ENCODE peak calls at places on chromosomes 7 and 10, in ten cellular contexts. One of them, this sample, is unnamed.

GRCh38 chr7:1664711-1665591 is 5.1 kb upstream of the ELFN1 start:
- DNase-seq in neural progenitor cell: peak; percentile 92
- DNase-seq in nephron progenitor cell: peak; percentile 95
- DNase-seq in activated CD4-positive, CD25-positive, alpha-beta regulatory T cell treated with anti-CD3 and anti-CD28 coated beads, Interleukin-2, amount 50 U/mL, for 72 hours: peak; percentile 49
- DNase-seq in posterior vena cava: peak; percentile 86
- DNase-seq in right cardiac atrium: peak; percentile 86
- DNase-seq in NCI-H2171 treated with DMSO at 0.1 percent for 48 hours: peak; percentile 46
- DNase-seq in RWPE1: peak; percentile 70
- DNase-seq in lower leg skin: peak; percentile 92
- DNase-seq in HEK293T: peak; percentile 87
- DNase-seq in this sample: peak; percentile 94

GRCh38 chr7:80908360-80908797 is 10.5 kb downstream of the SEMA3C start:
- DNase-seq in neural progenitor cell: no peak
- DNase-seq in nephron progenitor cell: no peak
- DNase-seq in activated CD4-positive, CD25-positive, alpha-beta regulatory T cell treated with anti-CD3 and anti-CD28 coated beads, Interleukin-2, amount 50 U/mL, for 72 hours: no peak
- DNase-seq in posterior vena cava: no peak
- DNase-seq in right cardiac atrium: no peak
- DNase-seq in NCI-H2171 treated with DMSO at 0.1 percent for 48 hours: peak; percentile 49
- DNase-seq in RWPE1: no peak
- DNase-seq in lower leg skin: no peak
- DNase-seq in HEK293T: no peak
- DNase-seq in this sample: no peak

GRCh38 chr7:33686001-33686591 is 219.2 kb upstream of the BMPER start:
- DNase-seq in neural progenitor cell: peak; percentile 21
- DNase-seq in nephron progenitor cell: peak; percentile 38
- DNase-seq in activated CD4-positive, CD25-positive, alpha-beta regulatory T cell treated with anti-CD3 and anti-CD28 coated beads, Interleukin-2, amount 50 U/mL, for 72 hours: no peak
- DNase-seq in posterior vena cava: no peak
- DNase-seq in right cardiac atrium: no peak
- DNase-seq in NCI-H2171 treated with DMSO at 0.1 percent for 48 hours: no peak
- DNase-seq in RWPE1: no peak
- DNase-seq in lower leg skin: no peak
- DNase-seq in HEK293T: no peak
- DNase-seq in this sample: peak; percentile 78

GRCh38 chr7:149261321-149261828 is 621 bp upstream of the ZNF783 start:
- DNase-seq in neural progenitor cell: peak; percentile 22
- DNase-seq in nephron progenitor cell: no peak
- DNase-seq in activated CD4-positive, CD25-positive, alpha-beta regulatory T cell treated with anti-CD3 and anti-CD28 coated beads, Interleukin-2, amount 50 U/mL, for 72 hours: no peak
- DNase-seq in posterior vena cava: no peak
- DNase-seq in right cardiac atrium: no peak
- DNase-seq in NCI-H2171 treated with DMSO at 0.1 percent for 48 hours: peak; percentile 14
- DNase-seq in RWPE1: peak; percentile 43
- DNase-seq in lower leg skin: no peak
- DNase-seq in HEK293T: no peak
- DNase-seq in this sample: no peak

GRCh38 chr7:55191926-55192692 is 173.0 kb upstream of the LANCL2 start:
- DNase-seq in neural progenitor cell: no peak
- DNase-seq in nephron progenitor cell: no peak
- DNase-seq in activated CD4-positive, CD25-positive, alpha-beta regulatory T cell treated with anti-CD3 and anti-CD28 coated beads, Interleukin-2, amount 50 U/mL, for 72 hours: no peak
- DNase-seq in posterior vena cava: no peak
- DNase-seq in right cardiac atrium: no peak
- DNase-seq in NCI-H2171 treated with DMSO at 0.1 percent for 48 hours: no peak
- DNase-seq in RWPE1: no peak
- DNase-seq in lower leg skin: peak; percentile 80
- DNase-seq in HEK293T: no peak
- DNase-seq in this sample: no peak

GRCh38 chr7:122803851-122804250 is 82.4 kb downstream of the CADPS2 start:
- DNase-seq in neural progenitor cell: no peak
- DNase-seq in nephron progenitor cell: no peak
- DNase-seq in activated CD4-positive, CD25-positive, alpha-beta regulatory T cell treated with anti-CD3 and anti-CD28 coated beads, Interleukin-2, amount 50 U/mL, for 72 hours: no peak
- DNase-seq in posterior vena cava: no peak
- DNase-seq in right cardiac atrium: no peak
- DNase-seq in NCI-H2171 treated with DMSO at 0.1 percent for 48 hours: no peak
- DNase-seq in RWPE1: no peak
- DNase-seq in lower leg skin: no peak
- DNase-seq in HEK293T: no peak
- DNase-seq in this sample: no peak

GRCh38 chr7:47142169-47142866 is 439.6 kb downstream of the TNS3 start:
- DNase-seq in neural progenitor cell: no peak
- DNase-seq in nephron progenitor cell: no peak
- DNase-seq in activated CD4-positive, CD25-positive, alpha-beta regulatory T cell treated with anti-CD3 and anti-CD28 coated beads, Interleukin-2, amount 50 U/mL, for 72 hours: no peak
- DNase-seq in posterior vena cava: no peak
- DNase-seq in right cardiac atrium: no peak
- DNase-seq in NCI-H2171 treated with DMSO at 0.1 percent for 48 hours: no peak
- DNase-seq in RWPE1: no peak
- DNase-seq in lower leg skin: no peak
- DNase-seq in HEK293T: no peak
- DNase-seq in this sample: no peak

GRCh38 chr10:67770537-67770936 is 67.5 kb downstream of the DNAJC12 start:
- DNase-seq in neural progenitor cell: no peak
- DNase-seq in nephron progenitor cell: no peak
- DNase-seq in activated CD4-positive, CD25-positive, alpha-beta regulatory T cell treated with anti-CD3 and anti-CD28 coated beads, Interleukin-2, amount 50 U/mL, for 72 hours: no peak
- DNase-seq in posterior vena cava: no peak
- DNase-seq in right cardiac atrium: no peak
- DNase-seq in NCI-H2171 treated with DMSO at 0.1 percent for 48 hours: no peak
- DNase-seq in RWPE1: no peak
- DNase-seq in lower leg skin: no peak
- DNase-seq in HEK293T: no peak
- DNase-seq in this sample: no peak

GRCh38 chr10:95308389-95309302 is 17.8 kb upstream of the PDLIM1 start:
- DNase-seq in neural progenitor cell: peak; percentile 15
- DNase-seq in nephron progenitor cell: no peak
- DNase-seq in activated CD4-positive, CD25-positive, alpha-beta regulatory T cell treated with anti-CD3 and anti-CD28 coated beads, Interleukin-2, amount 50 U/mL, for 72 hours: no peak
- DNase-seq in posterior vena cava: peak; percentile 92
- DNase-seq in right cardiac atrium: peak; percentile 78
- DNase-seq in NCI-H2171 treated with DMSO at 0.1 percent for 48 hours: no peak
- DNase-seq in RWPE1: peak; percentile 91
- DNase-seq in lower leg skin: peak; percentile 92
- DNase-seq in HEK293T: peak; percentile 28
- DNase-seq in this sample: no peak

GRCh38 chr10:123136221-123136805 is 543 bp downstream of the HMX3 start:
- DNase-seq in neural progenitor cell: no peak
- DNase-seq in nephron progenitor cell: peak; percentile 30
- DNase-seq in activated CD4-positive, CD25-positive, alpha-beta regulatory T cell treated with anti-CD3 and anti-CD28 coated beads, Interleukin-2, amount 50 U/mL, for 72 hours: no peak
- DNase-seq in posterior vena cava: no peak
- DNase-seq in right cardiac atrium: peak; percentile 61
- DNase-seq in NCI-H2171 treated with DMSO at 0.1 percent for 48 hours: no peak
- DNase-seq in RWPE1: no peak
- DNase-seq in lower leg skin: no peak
- DNase-seq in HEK293T: no peak
- DNase-seq in this sample: no peak

GRCh38 chr7:142669074-142669654 is 80.1 kb upstream of the PRSS1 start:
- DNase-seq in neural progenitor cell: peak; percentile 20
- DNase-seq in nephron progenitor cell: no peak
- DNase-seq in activated CD4-positive, CD25-positive, alpha-beta regulatory T cell treated with anti-CD3 and anti-CD28 coated beads, Interleukin-2, amount 50 U/mL, for 72 hours: no peak
- DNase-seq in posterior vena cava: no peak
- DNase-seq in right cardiac atrium: no peak
- DNase-seq in NCI-H2171 treated with DMSO at 0.1 percent for 48 hours: peak; percentile 23
- DNase-seq in RWPE1: no peak
- DNase-seq in lower leg skin: no peak
- DNase-seq in HEK293T: no peak
- DNase-seq in this sample: peak; percentile 24

GRCh38 chr10:45000138-45000763 is 472 bp upstream of the ZNF22 start:
- DNase-seq in neural progenitor cell: no peak
- DNase-seq in nephron progenitor cell: no peak
- DNase-seq in activated CD4-positive, CD25-positive, alpha-beta regulatory T cell treated with anti-CD3 and anti-CD28 coated beads, Interleukin-2, amount 50 U/mL, for 72 hours: no peak
- DNase-seq in posterior vena cava: peak; percentile 96
- DNase-seq in right cardiac atrium: peak; percentile 92
- DNase-seq in NCI-H2171 treated with DMSO at 0.1 percent for 48 hours: no peak
- DNase-seq in RWPE1: no peak
- DNase-seq in lower leg skin: peak; percentile 96
- DNase-seq in HEK293T: no peak
- DNase-seq in this sample: peak; percentile 73

GRCh38 chr7:46245587-46246111 is 324.6 kb upstream of the IGFBP3 start:
- DNase-seq in neural progenitor cell: no peak
- DNase-seq in nephron progenitor cell: no peak
- DNase-seq in activated CD4-positive, CD25-positive, alpha-beta regulatory T cell treated with anti-CD3 and anti-CD28 coated beads, Interleukin-2, amount 50 U/mL, for 72 hours: no peak
- DNase-seq in posterior vena cava: no peak
- DNase-seq in right cardiac atrium: no peak
- DNase-seq in NCI-H2171 treated with DMSO at 0.1 percent for 48 hours: no peak
- DNase-seq in RWPE1: no peak
- DNase-seq in lower leg skin: no peak
- DNase-seq in HEK293T: no peak
- DNase-seq in this sample: no peak

GRCh38 chr10:78811174-78811573 is 257.6 kb upstream of the ZMIZ1 start:
- DNase-seq in neural progenitor cell: no peak
- DNase-seq in nephron progenitor cell: no peak
- DNase-seq in activated CD4-positive, CD25-positive, alpha-beta regulatory T cell treated with anti-CD3 and anti-CD28 coated beads, Interleukin-2, amount 50 U/mL, for 72 hours: no peak
- DNase-seq in posterior vena cava: no peak
- DNase-seq in right cardiac atrium: no peak
- DNase-seq in NCI-H2171 treated with DMSO at 0.1 percent for 48 hours: no peak
- DNase-seq in RWPE1: no peak
- DNase-seq in lower leg skin: no peak
- DNase-seq in HEK293T: no peak
- DNase-seq in this sample: no peak

GRCh38 chr7:132592238-132592946 is 16.1 kb upstream of the PLXNA4 start:
- DNase-seq in neural progenitor cell: no peak
- DNase-seq in nephron progenitor cell: no peak
- DNase-seq in activated CD4-positive, CD25-positive, alpha-beta regulatory T cell treated with anti-CD3 and anti-CD28 coated beads, Interleukin-2, amount 50 U/mL, for 72 hours: no peak
- DNase-seq in posterior vena cava: no peak
- DNase-seq in right cardiac atrium: no peak
- DNase-seq in NCI-H2171 treated with DMSO at 0.1 percent for 48 hours: no peak
- DNase-seq in RWPE1: no peak
- DNase-seq in lower leg skin: no peak
- DNase-seq in HEK293T: no peak
- DNase-seq in this sample: no peak

GRCh38 chr7:74002474-74003017 is 25.4 kb upstream of the ELN start:
- DNase-seq in neural progenitor cell: no peak
- DNase-seq in nephron progenitor cell: no peak
- DNase-seq in activated CD4-positive, CD25-positive, alpha-beta regulatory T cell treated with anti-CD3 and anti-CD28 coated beads, Interleukin-2, amount 50 U/mL, for 72 hours: no peak
- DNase-seq in posterior vena cava: peak; percentile 90
- DNase-seq in right cardiac atrium: peak; percentile 82
- DNase-seq in NCI-H2171 treated with DMSO at 0.1 percent for 48 hours: no peak
- DNase-seq in RWPE1: peak; percentile 79
- DNase-seq in lower leg skin: no peak
- DNase-seq in HEK293T: no peak
- DNase-seq in this sample: no peak

GRCh38 chr10:104234934-104235333 is 2.8 kb upstream of the CFAP43 start:
- DNase-seq in neural progenitor cell: no peak
- DNase-seq in nephron progenitor cell: no peak
- DNase-seq in activated CD4-positive, CD25-positive, alpha-beta regulatory T cell treated with anti-CD3 and anti-CD28 coated beads, Interleukin-2, amount 50 U/mL, for 72 hours: no peak
- DNase-seq in posterior vena cava: no peak
- DNase-seq in right cardiac atrium: no peak
- DNase-seq in NCI-H2171 treated with DMSO at 0.1 percent for 48 hours: no peak
- DNase-seq in RWPE1: no peak
- DNase-seq in lower leg skin: no peak
- DNase-seq in HEK293T: no peak
- DNase-seq in this sample: no peak

GRCh38 chr7:136303162-136303561 is 326.0 kb upstream of the MTPN start:
- DNase-seq in neural progenitor cell: no peak
- DNase-seq in nephron progenitor cell: no peak
- DNase-seq in activated CD4-positive, CD25-positive, alpha-beta regulatory T cell treated with anti-CD3 and anti-CD28 coated beads, Interleukin-2, amount 50 U/mL, for 72 hours: no peak
- DNase-seq in posterior vena cava: no peak
- DNase-seq in right cardiac atrium: no peak
- DNase-seq in NCI-H2171 treated with DMSO at 0.1 percent for 48 hours: no peak
- DNase-seq in RWPE1: no peak
- DNase-seq in lower leg skin: peak; percentile 81
- DNase-seq in HEK293T: no peak
- DNase-seq in this sample: no peak

GRCh38 chr10:125595911-125596310 is 87.1 kb downstream of the TEX36 start:
- DNase-seq in neural progenitor cell: no peak
- DNase-seq in nephron progenitor cell: no peak
- DNase-seq in activated CD4-positive, CD25-positive, alpha-beta regulatory T cell treated with anti-CD3 and anti-CD28 coated beads, Interleukin-2, amount 50 U/mL, for 72 hours: no peak
- DNase-seq in posterior vena cava: no peak
- DNase-seq in right cardiac atrium: no peak
- DNase-seq in NCI-H2171 treated with DMSO at 0.1 percent for 48 hours: no peak
- DNase-seq in RWPE1: no peak
- DNase-seq in lower leg skin: no peak
- DNase-seq in HEK293T: no peak
- DNase-seq in this sample: no peak